ENCODE peak calls at places on chromosomes 11 and 22, in five cellular contexts. One of them, this sample, is unnamed.

GRCh38 chr11:72732329-72732728 is 19.9 kb downstream of the ARAP1 start:
- DNase-seq in esophagus muscularis mucosa: no peak
- DNase-seq in spleen: no peak
- DNase-seq in HCT116: no peak
- DNase-seq in GM12878: no peak
- DNase-seq in this sample: no peak

GRCh38 chr11:107006076-107006833 is 12.0 kb downstream of the GUCY1A2 start:
- DNase-seq in esophagus muscularis mucosa: no peak
- DNase-seq in spleen: no peak
- DNase-seq in HCT116: no peak
- DNase-seq in GM12878: no peak
- DNase-seq in this sample: no peak

GRCh38 chr11:86784247-86784681 is 16.1 kb upstream of the PRSS23 start:
- DNase-seq in esophagus muscularis mucosa: no peak
- DNase-seq in spleen: no peak
- DNase-seq in HCT116: no peak
- DNase-seq in GM12878: no peak
- DNase-seq in this sample: no peak

GRCh38 chr22:50517495-50518260 is 7.7 kb downstream of the SCO2 start:
- DNase-seq in esophagus muscularis mucosa: no peak
- DNase-seq in spleen: no peak
- DNase-seq in HCT116: no peak
- DNase-seq in GM12878: no peak
- DNase-seq in this sample: no peak

GRCh38 chr22:45009881-45010531 is at the start of gene PHF21B:
- DNase-seq in esophagus muscularis mucosa: no peak
- DNase-seq in spleen: no peak
- DNase-seq in HCT116: no peak
- DNase-seq in GM12878: no peak
- DNase-seq in this sample: peak

GRCh38 chr11:99592241-99592640 is 571.5 kb downstream of the CNTN5 start:
- DNase-seq in esophagus muscularis mucosa: no peak
- DNase-seq in spleen: no peak
- DNase-seq in HCT116: no peak
- DNase-seq in GM12878: no peak
- DNase-seq in this sample: no peak

GRCh38 chr11:12005476-12005875 is 3.0 kb downstream of the DKK3 start:
- DNase-seq in esophagus muscularis mucosa: no peak
- DNase-seq in spleen: no peak
- DNase-seq in HCT116: no peak
- DNase-seq in GM12878: no peak
- DNase-seq in this sample: no peak

GRCh38 chr11:91305402-91305801 is 919.2 kb upstream of the FAT3 start:
- DNase-seq in esophagus muscularis mucosa: no peak
- DNase-seq in spleen: no peak
- DNase-seq in HCT116: no peak
- DNase-seq in GM12878: no peak
- DNase-seq in this sample: no peak

GRCh38 chr22:23419931-23420330 is 160.2 kb downstream of the IGLL1 start:
- DNase-seq in esophagus muscularis mucosa: no peak
- DNase-seq in spleen: no peak
- DNase-seq in HCT116: no peak
- DNase-seq in GM12878: no peak
- DNase-seq in this sample: no peak

GRCh38 chr11:10623797-10624761 is 55.6 kb upstream of the LYVE1 start:
- DNase-seq in esophagus muscularis mucosa: no peak
- DNase-seq in spleen: peak
- DNase-seq in HCT116: peak
- DNase-seq in GM12878: no peak
- DNase-seq in this sample: no peak

GRCh38 chr22:44710474-44711235 is 8.7 kb downstream of the PRR5 start:
- DNase-seq in esophagus muscularis mucosa: no peak
- DNase-seq in spleen: peak
- DNase-seq in HCT116: no peak
- DNase-seq in GM12878: no peak
- DNase-seq in this sample: no peak

GRCh38 chr11:119422505-119423416 is at the start of gene THY1:
- DNase-seq in esophagus muscularis mucosa: no peak
- DNase-seq in spleen: no peak
- DNase-seq in HCT116: no peak
- DNase-seq in GM12878: no peak
- DNase-seq in this sample: no peak

GRCh38 chr11:65653229-65654225 is 9.2 kb downstream of the RELA start:
- DNase-seq in esophagus muscularis mucosa: no peak
- DNase-seq in spleen: peak
- DNase-seq in HCT116: no peak
- DNase-seq in GM12878: no peak
- DNase-seq in this sample: peak

GRCh38 chr11:87501388-87501787 is 463.7 kb downstream of the TMEM135 start:
- DNase-seq in esophagus muscularis mucosa: no peak
- DNase-seq in spleen: no peak
- DNase-seq in HCT116: no peak
- DNase-seq in GM12878: no peak
- DNase-seq in this sample: no peak

GRCh38 chr22:32204211-32204855 is 540 bp downstream of the RFPL2 start:
- DNase-seq in esophagus muscularis mucosa: peak
- DNase-seq in spleen: no peak
- DNase-seq in HCT116: no peak
- DNase-seq in GM12878: no peak
- DNase-seq in this sample: no peak

GRCh38 chr22:28442951-28443876 is 236.4 kb downstream of the TTC28 start:
- DNase-seq in esophagus muscularis mucosa: no peak
- DNase-seq in spleen: peak
- DNase-seq in HCT116: no peak
- DNase-seq in GM12878: no peak
- DNase-seq in this sample: peak

GRCh38 chr11:104120493-104121200 is 43.3 kb downstream of the PDGFD start:
- DNase-seq in esophagus muscularis mucosa: no peak
- DNase-seq in spleen: no peak
- DNase-seq in HCT116: no peak
- DNase-seq in GM12878: no peak
- DNase-seq in this sample: no peak

GRCh38 chr22:28799125-28799833 is 1.1 kb downstream of the XBP1 start:
- DNase-seq in esophagus muscularis mucosa: peak
- DNase-seq in spleen: no peak
- DNase-seq in HCT116: peak
- DNase-seq in GM12878: no peak
- DNase-seq in this sample: peak

GRCh38 chr22:38925571-38926041 is 31.8 kb upstream of the APOBEC3A start:
- DNase-seq in esophagus muscularis mucosa: no peak
- DNase-seq in spleen: no peak
- DNase-seq in HCT116: no peak
- DNase-seq in GM12878: no peak
- DNase-seq in this sample: no peak

GRCh38 chr11:127862406-127862805 is 725.0 kb downstream of the ETS1 start:
- DNase-seq in esophagus muscularis mucosa: no peak
- DNase-seq in spleen: no peak
- DNase-seq in HCT116: no peak
- DNase-seq in GM12878: no peak
- DNase-seq in this sample: no peak

GRCh38 chr22:37716708-37717107 is 19.9 kb downstream of the TRIOBP start:
- DNase-seq in esophagus muscularis mucosa: no peak
- DNase-seq in spleen: no peak
- DNase-seq in HCT116: no peak
- DNase-seq in GM12878: no peak
- DNase-seq in this sample: no peak

GRCh38 chr22:23789121-23789520 is 2.4 kb downstream of the SMARCB1 start:
- DNase-seq in esophagus muscularis mucosa: no peak
- DNase-seq in spleen: peak
- DNase-seq in HCT116: no peak
- DNase-seq in GM12878: no peak
- DNase-seq in this sample: no peak

GRCh38 chr11:123419720-123420466 is 10.2 kb upstream of the GRAMD1B start:
- DNase-seq in esophagus muscularis mucosa: no peak
- DNase-seq in spleen: no peak
- DNase-seq in HCT116: no peak
- DNase-seq in GM12878: no peak
- DNase-seq in this sample: no peak

GRCh38 chr11:111913031-111913861 is 712 bp downstream of the HSPB2 start:
- DNase-seq in esophagus muscularis mucosa: no peak
- DNase-seq in spleen: no peak
- DNase-seq in HCT116: no peak
- DNase-seq in GM12878: no peak
- DNase-seq in this sample: no peak

GRCh38 chr11:72996959-72997358 is 145.2 kb downstream of the FCHSD2 start:
- DNase-seq in esophagus muscularis mucosa: no peak
- DNase-seq in spleen: no peak
- DNase-seq in HCT116: no peak
- DNase-seq in GM12878: no peak
- DNase-seq in this sample: no peak

GRCh38 chr11:132595246-132595645 is 937.1 kb downstream of the OPCML start:
- DNase-seq in esophagus muscularis mucosa: no peak
- DNase-seq in spleen: no peak
- DNase-seq in HCT116: no peak
- DNase-seq in GM12878: no peak
- DNase-seq in this sample: no peak

GRCh38 chr11:31397239-31397834 is 27.7 kb downstream of the DNAJC24 start:
- DNase-seq in esophagus muscularis mucosa: no peak
- DNase-seq in spleen: no peak
- DNase-seq in HCT116: no peak
- DNase-seq in GM12878: no peak
- DNase-seq in this sample: no peak

GRCh38 chr11:7977251-7977917 is 9.8 kb upstream of the EIF3F start:
- DNase-seq in esophagus muscularis mucosa: no peak
- DNase-seq in spleen: no peak
- DNase-seq in HCT116: no peak
- DNase-seq in GM12878: no peak
- DNase-seq in this sample: no peak

GRCh38 chr22:30606455-30607299 is at the start of gene TCN2:
- DNase-seq in esophagus muscularis mucosa: peak
- DNase-seq in spleen: peak
- DNase-seq in HCT116: no peak
- DNase-seq in GM12878: no peak
- DNase-seq in this sample: peak

GRCh38 chr22:38873469-38874411 is 1.7 kb upstream of the CBX6 start:
- DNase-seq in esophagus muscularis mucosa: peak
- DNase-seq in spleen: no peak
- DNase-seq in HCT116: no peak
- DNase-seq in GM12878: peak
- DNase-seq in this sample: no peak

DNA sequence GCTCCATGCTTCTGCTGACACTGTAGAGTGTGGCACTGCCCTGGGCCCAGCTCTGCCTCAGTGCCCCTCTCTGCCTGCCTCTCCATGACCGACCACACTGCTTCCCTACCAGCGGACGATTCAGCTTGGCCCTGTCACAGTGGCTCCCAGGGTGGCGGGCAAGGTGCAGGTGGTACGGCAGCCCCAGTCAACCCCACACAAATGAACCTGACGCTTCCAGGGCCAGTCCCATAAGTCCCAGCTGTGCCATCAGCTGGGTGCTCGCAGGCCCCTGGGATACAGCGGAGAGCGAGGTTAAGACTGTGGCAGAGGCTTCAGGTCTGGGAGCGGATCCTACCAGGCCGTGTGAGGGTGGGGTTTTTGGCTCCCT is 134.8 kb downstream of the LDLRAD3 start:
- DNase-seq in esophagus muscularis mucosa: no peak
- DNase-seq in spleen: no peak
- DNase-seq in HCT116: no peak
- DNase-seq in GM12878: no peak
- DNase-seq in this sample: no peak
- TF ChIP-seq POLR2AphosphoS5 in esophagus muscularis mucosa: no peak
- TF ChIP-seq POLR2AphosphoS5 in spleen: no peak
- TF ChIP-seq POLR2AphosphoS5 in HCT116: no peak
- TF ChIP-seq POLR2AphosphoS5 in GM12878: no peak
- TF ChIP-seq POLR2AphosphoS5 in this sample: no peak

GRCh38 chr11:117620659-117621058 is 176.4 kb downstream of the DSCAML1 start:
- DNase-seq in esophagus muscularis mucosa: no peak
- DNase-seq in spleen: no peak
- DNase-seq in HCT116: no peak
- DNase-seq in GM12878: no peak
- DNase-seq in this sample: no peak
- H3K4me3 ChIP-seq in esophagus muscularis mucosa: no peak
- H3K4me3 ChIP-seq in spleen: no peak
- H3K4me3 ChIP-seq in HCT116: no peak
- H3K4me3 ChIP-seq in GM12878: no peak
- H3K4me3 ChIP-seq in this sample: no peak

GRCh38 chr11:3060436-3061025 is 3.3 kb upstream of the CARS1 start:
- DNase-seq in esophagus muscularis mucosa: no peak
- DNase-seq in spleen: no peak
- DNase-seq in HCT116: no peak
- DNase-seq in GM12878: no peak
- DNase-seq in this sample: no peak

GRCh38 chr11:3058753-3059664 is 1.8 kb upstream of the CARS1 start:
- DNase-seq in esophagus muscularis mucosa: no peak
- DNase-seq in spleen: no peak
- DNase-seq in HCT116: no peak
- DNase-seq in GM12878: no peak
- DNase-seq in this sample: no peak

GRCh38 chr11:3056296-3057068 is 741 bp downstream of the CARS1 start:
- DNase-seq in esophagus muscularis mucosa: no peak
- DNase-seq in spleen: no peak
- DNase-seq in HCT116: no peak
- DNase-seq in GM12878: no peak
- DNase-seq in this sample: no peak

GRCh38 chr11:3055881-3056280 is 1.3 kb downstream of the CARS1 start:
- DNase-seq in esophagus muscularis mucosa: no peak
- DNase-seq in spleen: no peak
- DNase-seq in HCT116: no peak
- DNase-seq in GM12878: no peak
- DNase-seq in this sample: no peak

DNA sequence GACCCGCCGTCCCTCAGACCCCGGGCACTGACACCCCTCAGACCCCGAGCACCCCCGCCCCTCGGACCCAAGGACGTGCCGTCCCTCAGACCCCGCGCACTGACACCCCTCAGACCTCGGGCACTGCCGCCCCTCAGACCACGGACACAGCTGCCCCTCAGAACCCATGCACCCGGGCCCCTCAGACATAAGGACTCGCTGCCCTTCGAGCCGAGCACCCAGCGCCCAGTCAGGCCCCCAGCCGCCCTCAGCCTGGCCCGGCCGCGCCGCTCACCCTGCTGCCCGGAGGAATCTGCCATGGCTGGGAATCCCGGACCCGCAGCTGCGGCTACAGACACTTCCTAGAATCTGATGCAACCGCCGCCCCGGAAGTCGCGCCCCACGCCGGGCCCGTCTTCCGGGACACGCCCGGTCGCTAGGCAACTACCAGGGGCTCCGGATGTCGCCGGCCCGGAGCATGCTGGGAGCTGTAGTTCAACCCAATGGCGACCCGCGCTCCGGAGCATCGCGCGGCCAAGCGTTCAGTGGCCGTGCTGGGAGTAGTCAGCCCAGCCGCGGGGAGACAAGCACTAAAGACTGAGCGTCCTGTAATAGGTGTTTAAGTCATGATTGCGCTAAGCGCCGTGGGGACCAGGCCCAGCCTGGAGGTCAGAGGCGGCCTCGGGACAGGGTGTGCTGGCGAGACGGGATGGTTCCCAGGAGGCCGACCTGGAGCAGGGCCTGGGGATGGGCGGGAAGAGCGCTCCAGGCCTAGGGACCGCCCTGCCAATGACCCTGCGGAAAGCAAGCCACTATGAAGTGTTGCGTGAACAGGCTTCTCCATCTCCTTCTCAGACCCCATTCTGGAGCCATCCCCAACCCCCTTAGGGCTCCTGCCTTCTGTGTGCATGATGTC is at the start of gene CARS1:
- DNase-seq in esophagus muscularis mucosa: peak
- DNase-seq in spleen: peak
- DNase-seq in HCT116: peak
- DNase-seq in GM12878: peak
- DNase-seq in this sample: peak
- TF ChIP-seq POLR2A in esophagus muscularis mucosa: peak
- TF ChIP-seq POLR2A in spleen: peak
- TF ChIP-seq POLR2A in HCT116: peak
- TF ChIP-seq POLR2A in GM12878: peak
- TF ChIP-seq POLR2A in this sample: peak

GRCh38 chr11:2885676-2886081 is at the start of gene CDKN1C:
- DNase-seq in esophagus muscularis mucosa: peak
- DNase-seq in spleen: peak
- DNase-seq in HCT116: peak
- DNase-seq in GM12878: no peak
- DNase-seq in this sample: peak
- TF ChIP-seq POLR2AphosphoS5 in esophagus muscularis mucosa: peak
- TF ChIP-seq POLR2AphosphoS5 in spleen: peak
- TF ChIP-seq POLR2AphosphoS5 in HCT116: peak
- TF ChIP-seq POLR2AphosphoS5 in GM12878: no peak
- TF ChIP-seq POLR2AphosphoS5 in this sample: peak